ENCODE peak calls at places on chromosomes 5 and 9, in ten cellular contexts. V is astrocyte, J is HCT116, D is body of pancreas, F is gastrocnemius medialis, K is vagina, M is prostate gland, N is adrenal gland, O is sigmoid colon, B is left ventricle myocardium inferior. Y is an unnamed sample.

GRCh38 chr5:125054106-125054505 is 307.7 kb upstream of the ZNF608 start:
- DNase-seq in O (no peak), F (no peak), K (no peak), M (no peak), N (no peak), J (no peak), D (no peak), B (no peak), V (no peak), Y (no peak)

GRCh38 chr5:143562935-143563334 is 159.4 kb upstream of the NR3C1 start:
- DNase-seq in M (peak), N (no peak), D (peak), V (peak), K (no peak), F (no peak), O (no peak), B (no peak), J (no peak), Y (no peak)

GRCh38 chr5:149423287-149424268 is 44.5 kb upstream of the IL17B start:
- DNase-seq in V (peak), B (peak), K (no peak), M (no peak), F (no peak), J (no peak), N (no peak), D (no peak), O (peak), Y (no peak)

GRCh38 chr9:121439016-121439415 is 60.6 kb downstream of the GGTA1 start:
- DNase-seq in D (no peak), O (no peak), N (no peak), M (no peak), F (no peak), J (no peak), K (no peak), B (no peak), V (no peak), Y (no peak)

GRCh38 chr5:139635606-139636206 is 12.4 kb upstream of the CXXC5 start:
- DNase-seq in J (no peak), O (peak), V (peak), B (peak), D (peak), F (peak), M (no peak), K (peak), N (peak), Y (no peak)

GRCh38 chr9:128635266-128636023 is 21.2 kb downstream of the DYNC2I2 start:
- DNase-seq in N (peak), K (no peak), V (peak), F (no peak), M (peak), B (peak), D (peak), J (peak), O (peak), Y (peak)

GRCh38 chr5:33806736-33807442 is 84.9 kb downstream of the ADAMTS12 start:
- DNase-seq in K (no peak), N (no peak), J (no peak), B (no peak), F (no peak), V (peak), O (no peak), M (no peak), D (peak), Y (no peak)

GRCh38 chr5:181200816-181201215 is 4.2 kb downstream of the TRIM7 start:
- DNase-seq in D (no peak), K (no peak), O (no peak), M (no peak), J (no peak), V (no peak), F (no peak), N (no peak), B (no peak), Y (no peak)

GRCh38 chr9:82930116-82930515 is 132.8 kb downstream of the RASEF start:
- DNase-seq in D (no peak), B (no peak), F (no peak), M (no peak), V (peak), N (no peak), J (no peak), K (no peak), O (no peak), Y (no peak)

GRCh38 chr9:123960366-123960765 is 30.4 kb upstream of the DENND1A start:
- DNase-seq in M (no peak), J (no peak), O (no peak), V (no peak), K (no peak), F (no peak), B (no peak), N (no peak), D (no peak), Y (no peak)

GRCh38 chr9:107739601-107740082 is 250.1 kb upstream of the KLF4 start:
- DNase-seq in J (no peak), K (no peak), N (peak), V (peak), D (peak), B (peak), F (peak), O (peak), M (peak), Y (peak)

DNA sequence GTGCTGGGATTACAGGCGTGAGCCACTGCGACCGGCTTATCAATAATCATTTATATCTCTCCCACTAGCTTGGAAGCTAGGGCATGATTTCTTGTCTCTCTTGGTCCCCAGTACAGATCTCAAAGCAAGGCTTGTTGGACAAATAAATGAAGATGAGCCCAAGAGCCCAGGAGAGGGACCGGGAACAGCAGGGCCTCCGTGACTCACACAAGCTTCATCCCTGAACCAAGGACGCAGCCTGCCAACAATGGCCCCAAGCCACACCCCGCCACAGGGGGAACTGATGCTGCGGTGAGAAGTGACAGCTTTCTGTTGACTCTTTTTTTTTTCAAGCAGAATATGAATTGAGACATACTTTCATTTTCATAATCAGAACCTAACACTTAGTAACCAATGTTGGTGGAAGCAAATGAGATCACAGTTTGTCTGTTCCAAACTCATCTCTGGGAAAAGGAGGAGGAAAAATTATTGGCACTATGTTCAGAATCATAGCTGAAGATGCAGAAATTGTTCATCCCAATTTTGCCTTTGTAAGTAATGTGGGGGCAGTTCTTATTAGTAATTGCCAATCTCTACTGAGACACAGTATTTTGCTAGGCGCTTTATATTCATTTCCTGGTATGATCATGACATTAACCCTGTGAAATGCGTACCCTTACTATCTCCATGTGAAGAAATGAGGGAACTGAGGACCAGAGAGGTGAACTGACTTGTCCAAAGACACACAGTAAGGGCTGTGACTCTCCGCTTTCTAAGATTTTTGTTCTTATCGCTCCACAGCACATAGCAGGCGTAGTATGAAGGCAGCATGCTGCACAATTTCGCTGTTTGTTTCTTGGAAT is 6.6 kb upstream of the DUSP1 start:
- DNase-seq in J (peak), N (peak), K (no peak), B (peak), M (peak), V (peak), O (peak), D (peak), F (peak), Y (no peak)
- H3K27ac ChIP-seq in J (peak), N (peak), K (peak), B (peak), M (peak), V (peak), O (peak), D (peak), F (peak), Y (peak)

DNA sequence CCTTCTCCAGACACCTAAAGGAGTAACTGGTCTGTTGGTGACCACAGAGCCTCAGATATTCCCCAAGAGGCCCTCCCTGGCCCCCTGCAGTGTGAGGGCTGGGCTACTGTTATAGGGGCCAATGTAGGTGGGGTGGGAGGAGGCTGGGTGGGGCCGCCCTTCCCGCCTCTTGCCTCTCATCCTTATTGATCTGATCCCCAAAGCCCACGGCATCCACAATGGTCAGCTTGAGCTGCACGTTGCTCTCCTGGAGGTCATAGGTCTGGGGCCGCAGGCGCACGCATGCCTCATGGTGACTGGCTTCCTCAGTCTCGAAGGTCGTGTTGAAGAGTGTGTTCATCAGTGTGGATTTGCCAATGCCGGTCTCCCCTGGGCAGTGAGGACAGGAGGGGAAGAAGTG is 13.0 kb downstream of the SEPTIN8 start:
- DNase-seq in K (peak), O (no peak), N (no peak), M (no peak), J (no peak), B (no peak), F (no peak), V (no peak), D (no peak), Y (no peak)
- H3K27ac ChIP-seq in K (no peak), O (no peak), N (no peak), M (no peak), J (no peak), B (no peak), F (no peak), V (no peak), D (no peak), Y (no peak)

DNA sequence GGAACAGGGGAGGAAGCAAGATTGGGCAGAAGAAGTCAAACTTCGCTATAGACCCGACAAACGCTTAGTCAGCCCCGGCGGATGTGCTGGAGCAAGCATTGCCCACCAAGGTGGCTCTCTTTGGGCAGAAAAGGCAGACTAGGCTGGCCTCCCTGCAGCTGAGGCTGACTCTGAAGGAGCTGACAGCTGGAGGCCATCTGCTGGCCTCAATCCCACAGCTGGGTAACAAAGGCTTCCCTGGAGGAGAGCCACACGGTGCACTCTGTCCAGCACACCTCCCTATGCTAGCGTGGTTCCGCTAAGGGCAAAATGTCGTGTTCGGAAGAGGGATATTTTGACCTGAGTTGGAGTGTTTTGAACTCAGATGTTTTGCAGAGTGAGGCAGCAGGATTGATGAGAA is 103.5 kb upstream of the PTCH1 start:
- DNase-seq in B (no peak), V (no peak), N (no peak), J (no peak), F (no peak), K (no peak), O (no peak), D (no peak), M (no peak), Y (no peak)
- H3K27ac ChIP-seq in B (no peak), V (no peak), N (no peak), J (no peak), F (no peak), K (no peak), O (no peak), D (no peak), M (no peak), Y (no peak)

DNA sequence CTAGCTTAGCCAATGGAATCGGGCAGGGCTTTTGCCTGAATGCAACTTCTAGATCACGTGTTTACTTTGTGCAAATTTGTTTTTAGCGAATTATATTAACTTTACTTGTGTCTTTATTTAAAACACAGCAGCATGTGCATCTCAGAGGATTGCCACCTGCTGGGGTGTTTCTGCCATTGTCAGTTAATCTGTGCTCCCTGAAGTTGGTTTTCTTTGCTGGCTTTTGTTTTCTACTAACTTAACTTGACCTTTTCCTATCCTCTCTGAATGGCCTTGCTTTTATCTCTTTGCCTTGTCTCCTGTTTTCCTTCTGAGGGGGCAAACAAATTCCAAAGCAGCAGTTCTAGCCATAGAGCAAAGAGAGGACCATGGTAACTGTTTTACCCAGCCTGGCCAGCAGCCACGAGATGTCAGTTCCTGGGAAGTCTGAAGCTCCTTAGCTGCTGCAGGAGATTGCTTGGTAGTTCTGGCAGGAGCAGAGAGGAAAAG is 67.6 kb downstream of the ARHGEF28 start:
- DNase-seq in N (no peak), O (no peak), K (no peak), J (no peak), F (no peak), V (peak), B (no peak), D (peak), M (no peak), Y (no peak)
- H3K27ac ChIP-seq in N (peak), O (no peak), K (no peak), J (no peak), F (no peak), V (no peak), B (peak), D (peak), M (no peak), Y (no peak)